ENCODE peak calls at places on chromosomes 11 and 22, in five cellular contexts. One of them, this sample, is unnamed.

GRCh38 chr11:28838741-28839140 is 730.6 kb downstream of the METTL15 start:
- DNase-seq in PC-9: no peak
- DNase-seq in RWPE2: no peak
- DNase-seq in Peyer's patch: no peak
- DNase-seq in fibroblast of lung: peak; percentile 73
- DNase-seq in this sample: no peak

GRCh38 chr22:23696326-23696851 is 5.6 kb downstream of the RGL4 start:
- DNase-seq in RWPE2: no peak
- DNase-seq in fibroblast of lung: peak; percentile 46
- DNase-seq in Peyer's patch: peak; percentile 91
- DNase-seq in PC-9: no peak
- DNase-seq in this sample: no peak

GRCh38 chr22:37551981-37552380 is 8.3 kb upstream of the CDC42EP1 start:
- DNase-seq in fibroblast of lung: no peak
- DNase-seq in Peyer's patch: no peak
- DNase-seq in PC-9: no peak
- DNase-seq in RWPE2: no peak
- DNase-seq in this sample: no peak

GRCh38 chr11:3994030-3994640 is 100.5 kb upstream of the RRM1 start:
- DNase-seq in RWPE2: no peak
- DNase-seq in PC-9: no peak
- DNase-seq in Peyer's patch: no peak
- DNase-seq in fibroblast of lung: peak; percentile 12
- DNase-seq in this sample: no peak

GRCh38 chr11:2305140-2305861 is 3.5 kb downstream of the TSPAN32 start:
- DNase-seq in RWPE2: peak; percentile 75
- DNase-seq in PC-9: no peak
- DNase-seq in fibroblast of lung: peak; percentile 50
- DNase-seq in Peyer's patch: peak; percentile 94
- DNase-seq in this sample: peak; percentile 84

GRCh38 chr22:47121791-47122190 is 359.3 kb downstream of the TBC1D22A start:
- DNase-seq in RWPE2: peak; percentile 41
- DNase-seq in Peyer's patch: no peak
- DNase-seq in PC-9: no peak
- DNase-seq in fibroblast of lung: no peak
- DNase-seq in this sample: peak; percentile 29

GRCh38 chr11:107576497-107577086 is 11.1 kb upstream of the ALKBH8 start:
- DNase-seq in Peyer's patch: peak; percentile 76
- DNase-seq in PC-9: no peak
- DNase-seq in RWPE2: no peak
- DNase-seq in fibroblast of lung: peak; percentile 23
- DNase-seq in this sample: peak; percentile 57

GRCh38 chr11:19410032-19410431 is 169.3 kb upstream of the E2F8 start:
- DNase-seq in PC-9: no peak
- DNase-seq in Peyer's patch: no peak
- DNase-seq in fibroblast of lung: no peak
- DNase-seq in RWPE2: no peak
- DNase-seq in this sample: no peak

GRCh38 chr11:62911137-62912130 is 9.7 kb downstream of the CHRM1 start:
- DNase-seq in RWPE2: no peak
- DNase-seq in Peyer's patch: no peak
- DNase-seq in fibroblast of lung: no peak
- DNase-seq in PC-9: no peak
- DNase-seq in this sample: no peak

GRCh38 chr11:74011360-74012071 is 2.6 kb upstream of the UCP3 start:
- DNase-seq in Peyer's patch: peak; percentile 45
- DNase-seq in PC-9: no peak
- DNase-seq in fibroblast of lung: no peak
- DNase-seq in RWPE2: no peak
- DNase-seq in this sample: no peak

GRCh38 chr22:22933100-22933806 is 45.6 kb downstream of the IGLL5 start:
- DNase-seq in PC-9: no peak
- DNase-seq in fibroblast of lung: no peak
- DNase-seq in RWPE2: no peak
- DNase-seq in Peyer's patch: no peak
- DNase-seq in this sample: no peak

GRCh38 chr11:116471608-116472007 is 301.2 kb downstream of the BUD13 start:
- DNase-seq in fibroblast of lung: peak; percentile 65
- DNase-seq in Peyer's patch: no peak
- DNase-seq in RWPE2: no peak
- DNase-seq in PC-9: no peak
- DNase-seq in this sample: no peak

GRCh38 chr11:16781821-16782220 is 43.4 kb downstream of the C11orf58 start:
- DNase-seq in RWPE2: no peak
- DNase-seq in Peyer's patch: no peak
- DNase-seq in PC-9: no peak
- DNase-seq in fibroblast of lung: no peak
- DNase-seq in this sample: no peak

GRCh38 chr22:30648825-30649224 is 13.2 kb downstream of the SLC35E4 start:
- DNase-seq in fibroblast of lung: no peak
- DNase-seq in Peyer's patch: no peak
- DNase-seq in PC-9: no peak
- DNase-seq in RWPE2: no peak
- DNase-seq in this sample: no peak

GRCh38 chr11:70771099-70771885 is 373.0 kb downstream of the CTTN start:
- DNase-seq in fibroblast of lung: no peak
- DNase-seq in RWPE2: no peak
- DNase-seq in PC-9: no peak
- DNase-seq in Peyer's patch: no peak
- DNase-seq in this sample: peak; percentile 29

GRCh38 chr11:26297179-26297970 is 34.6 kb upstream of the ANO3 start:
- DNase-seq in RWPE2: no peak
- DNase-seq in Peyer's patch: no peak
- DNase-seq in PC-9: peak; percentile 63
- DNase-seq in fibroblast of lung: peak; percentile 84
- DNase-seq in this sample: peak; percentile 36

GRCh38 chr22:37981282-37982011 is 2.9 kb downstream of the SOX10 start:
- DNase-seq in PC-9: no peak
- DNase-seq in Peyer's patch: peak; percentile 80
- DNase-seq in RWPE2: no peak
- DNase-seq in fibroblast of lung: no peak
- DNase-seq in this sample: no peak

GRCh38 chr11:84012171-84012826 is 726.1 kb upstream of the CCDC90B start:
- DNase-seq in fibroblast of lung: no peak
- DNase-seq in PC-9: no peak
- DNase-seq in Peyer's patch: no peak
- DNase-seq in RWPE2: no peak
- DNase-seq in this sample: no peak

GRCh38 chr11:61890536-61891330 is 612 bp downstream of the FADS3 start:
- DNase-seq in RWPE2: no peak
- DNase-seq in fibroblast of lung: peak; percentile 80
- DNase-seq in Peyer's patch: peak; percentile 71
- DNase-seq in PC-9: peak; percentile 69
- DNase-seq in this sample: peak; percentile 67

GRCh38 chr11:46309669-46310288 is 32.3 kb downstream of the CREB3L1 start:
- DNase-seq in PC-9: peak; percentile 78
- DNase-seq in Peyer's patch: no peak
- DNase-seq in RWPE2: peak; percentile 23
- DNase-seq in fibroblast of lung: no peak
- DNase-seq in this sample: peak; percentile 60

GRCh38 chr11:78261367-78261766 is 72.6 kb downstream of the USP35 start:
- DNase-seq in PC-9: no peak
- DNase-seq in fibroblast of lung: no peak
- DNase-seq in RWPE2: no peak
- DNase-seq in Peyer's patch: no peak
- DNase-seq in this sample: no peak

GRCh38 chr11:124837491-124837856 is 27.8 kb upstream of the ROBO3 start:
- DNase-seq in PC-9: peak; percentile 68
- DNase-seq in fibroblast of lung: peak; percentile 89
- DNase-seq in Peyer's patch: no peak
- DNase-seq in RWPE2: no peak
- DNase-seq in this sample: peak; percentile 76

GRCh38 chr11:8082391-8083087 is 1.5 kb downstream of the TUB start:
- DNase-seq in fibroblast of lung: no peak
- DNase-seq in RWPE2: no peak
- DNase-seq in PC-9: no peak
- DNase-seq in Peyer's patch: no peak
- DNase-seq in this sample: no peak

GRCh38 chr11:34650528-34650927 is 29.6 kb downstream of the EHF start:
- DNase-seq in RWPE2: no peak
- DNase-seq in PC-9: no peak
- DNase-seq in Peyer's patch: peak; percentile 73
- DNase-seq in fibroblast of lung: peak; percentile 90
- DNase-seq in this sample: no peak

GRCh38 chr11:43923327-43924111 is 18.9 kb upstream of the C11orf96 start:
- DNase-seq in Peyer's patch: peak; percentile 62
- DNase-seq in fibroblast of lung: peak; percentile 68
- DNase-seq in RWPE2: no peak
- DNase-seq in PC-9: no peak
- DNase-seq in this sample: peak; percentile 44

GRCh38 chr22:49348631-49349030 is 479.0 kb downstream of the BRD1 start:
- DNase-seq in fibroblast of lung: no peak
- DNase-seq in PC-9: no peak
- DNase-seq in Peyer's patch: peak; percentile 17
- DNase-seq in RWPE2: no peak
- DNase-seq in this sample: no peak

GRCh38 chr22:20406686-20407408 is 12.9 kb downstream of the ZNF74 start:
- DNase-seq in RWPE2: peak; percentile 41
- DNase-seq in PC-9: no peak
- DNase-seq in fibroblast of lung: no peak
- DNase-seq in Peyer's patch: peak; percentile 17
- DNase-seq in this sample: no peak

GRCh38 chr11:113817626-113818025 is 38.0 kb downstream of the CLDN25 start:
- DNase-seq in RWPE2: no peak
- DNase-seq in Peyer's patch: no peak
- DNase-seq in fibroblast of lung: no peak
- DNase-seq in PC-9: no peak
- DNase-seq in this sample: no peak

DNA sequence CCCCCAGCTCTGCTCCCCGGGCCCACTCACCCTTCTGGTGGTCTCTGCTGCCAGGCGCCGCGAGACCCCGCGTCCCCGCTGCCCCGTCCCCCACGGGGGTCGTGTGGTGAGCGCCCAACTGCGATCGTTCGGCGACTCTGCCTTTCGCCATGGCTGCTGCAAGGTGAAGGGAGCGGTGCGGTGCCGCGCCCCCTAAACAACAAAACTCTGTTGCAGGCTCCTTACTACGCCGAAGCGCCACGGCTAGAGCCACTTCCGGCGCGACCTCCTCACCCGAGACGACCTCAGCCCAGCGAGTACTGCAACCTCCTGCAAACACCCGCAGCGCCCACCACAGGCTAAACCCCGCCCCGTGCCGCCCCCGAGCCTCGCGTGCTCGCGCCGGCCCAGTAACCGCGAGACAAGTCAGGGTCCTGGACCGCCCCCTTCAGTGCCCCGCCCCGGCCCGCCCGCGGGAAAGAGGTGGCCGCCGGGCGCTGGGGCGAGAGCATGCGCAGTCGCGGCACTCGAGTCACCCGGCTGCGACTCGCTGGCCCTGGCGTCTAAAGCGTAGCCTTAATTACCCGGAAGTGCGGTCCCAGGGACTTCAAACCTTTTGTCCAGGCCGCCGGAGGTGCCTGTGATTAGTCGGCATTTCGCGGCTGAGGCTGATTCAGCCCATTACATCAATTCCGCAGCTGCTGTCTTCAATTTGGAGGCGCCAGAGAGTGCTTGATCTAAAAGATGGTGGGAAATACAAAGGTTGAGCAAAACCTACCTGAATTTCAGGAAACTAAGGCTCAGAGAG is at the start of gene TMEM41B:
- DNase-seq in PC-9: peak; percentile 92
- DNase-seq in fibroblast of lung: peak; percentile 99
- DNase-seq in RWPE2: peak; percentile 96
- DNase-seq in Peyer's patch: peak; percentile 99
- DNase-seq in this sample: peak; percentile 99
- TF ChIP-seq CTCF in PC-9: no peak
- TF ChIP-seq CTCF in fibroblast of lung: no peak
- TF ChIP-seq CTCF in RWPE2: no peak
- TF ChIP-seq CTCF in Peyer's patch: no peak
- TF ChIP-seq CTCF in this sample: peak; percentile 16

GRCh38 chr11:69008774-69009440 is 4.1 kb downstream of the MRGPRF start:
- DNase-seq in Peyer's patch: peak; percentile 85
- DNase-seq in fibroblast of lung: peak; percentile 99
- DNase-seq in PC-9: peak; percentile 93
- DNase-seq in RWPE2: peak; percentile 96
- DNase-seq in this sample: peak; percentile 93

GRCh38 chr11:69011624-69012091 is 1.4 kb downstream of the MRGPRF start:
- DNase-seq in PC-9: no peak
- DNase-seq in fibroblast of lung: no peak
- DNase-seq in RWPE2: no peak
- DNase-seq in Peyer's patch: no peak
- DNase-seq in this sample: no peak

GRCh38 chr11:69009441-69010211 is 3.4 kb downstream of the MRGPRF start:
- DNase-seq in PC-9: no peak
- DNase-seq in Peyer's patch: no peak
- DNase-seq in RWPE2: peak; percentile 41
- DNase-seq in fibroblast of lung: peak; percentile 16
- DNase-seq in this sample: peak; percentile 43

GRCh38 chr11:69010964-69011623 is 2.0 kb downstream of the MRGPRF start:
- DNase-seq in RWPE2: no peak
- DNase-seq in fibroblast of lung: peak; percentile 82
- DNase-seq in Peyer's patch: peak; percentile 75
- DNase-seq in PC-9: peak; percentile 46
- DNase-seq in this sample: no peak

GRCh38 chr11:69010361-69010891 is 2.6 kb downstream of the MRGPRF start:
- DNase-seq in fibroblast of lung: peak; percentile 16
- DNase-seq in PC-9: peak; percentile 58
- DNase-seq in RWPE2: no peak
- DNase-seq in Peyer's patch: no peak
- DNase-seq in this sample: no peak
- H3K4me3 ChIP-seq in fibroblast of lung: peak overlapping the region; percentile 89
- H3K4me3 ChIP-seq in PC-9: peak overlapping the region; percentile 41
- H3K4me3 ChIP-seq in RWPE2: no peak overlapping the region
- H3K4me3 ChIP-seq in Peyer's patch: peak overlapping the region; percentile 46
- H3K4me3 ChIP-seq in this sample: no peak overlapping the region

DNA sequence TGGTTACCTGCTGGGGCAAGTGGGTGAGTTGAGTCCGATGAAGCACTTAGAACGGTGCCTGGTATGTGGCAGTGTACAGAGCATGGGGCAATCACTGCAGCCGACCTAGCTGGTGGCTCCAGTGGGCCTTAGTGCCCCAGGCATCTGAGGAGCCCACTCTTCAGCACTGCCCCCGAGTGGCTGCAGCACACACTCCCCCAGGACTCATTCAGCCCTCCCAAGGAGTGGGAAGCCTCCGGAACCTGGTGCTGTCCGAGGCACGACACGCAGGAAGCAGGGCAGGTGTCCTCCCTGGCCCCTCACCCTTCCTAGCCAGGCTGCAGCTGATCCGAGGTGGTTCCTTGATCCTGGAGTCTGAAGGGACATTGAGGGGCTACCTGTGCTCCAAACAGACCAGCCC is 42.4 kb upstream of the PRODH start:
- DNase-seq in RWPE2: no peak
- DNase-seq in fibroblast of lung: no peak
- DNase-seq in Peyer's patch: no peak
- DNase-seq in PC-9: no peak
- DNase-seq in this sample: no peak
- H3K9me3 ChIP-seq in RWPE2: peaks cover 2% of the 10 kb centered on the region
- H3K9me3 ChIP-seq in fibroblast of lung: no peaks in the 10 kb centered on the region
- H3K9me3 ChIP-seq in Peyer's patch: no peaks in the 10 kb centered on the region
- H3K9me3 ChIP-seq in PC-9: no peaks in the 10 kb centered on the region
- H3K9me3 ChIP-seq in this sample: no peaks in the 10 kb centered on the region

DNA sequence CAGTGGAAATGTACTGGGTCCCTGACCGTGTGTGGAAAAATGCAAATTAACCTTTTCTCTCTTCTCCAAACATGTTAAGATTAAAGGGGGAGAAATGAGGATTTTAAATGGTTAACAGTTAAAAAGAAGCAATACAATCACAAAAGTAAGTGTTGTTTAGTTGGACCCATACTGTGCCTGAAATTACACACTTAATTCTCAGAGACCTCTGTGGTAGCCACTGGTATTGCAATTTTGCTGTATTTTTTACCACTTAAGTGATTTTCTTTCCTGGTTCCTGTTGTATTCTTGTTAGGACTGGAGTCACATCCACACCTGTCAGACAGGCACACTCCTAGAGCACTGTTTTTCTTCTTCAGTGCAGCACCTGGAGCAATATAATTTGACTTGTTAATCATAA is 179.6 kb upstream of the PDGFD start:
- DNase-seq in RWPE2: no peak
- DNase-seq in Peyer's patch: no peak
- DNase-seq in PC-9: no peak
- DNase-seq in fibroblast of lung: peak; percentile 6
- DNase-seq in this sample: peak; percentile 29
- TF ChIP-seq CTCF in RWPE2: peak; percentile 33
- TF ChIP-seq CTCF in Peyer's patch: peak; percentile 15
- TF ChIP-seq CTCF in PC-9: peak; percentile 63
- TF ChIP-seq CTCF in fibroblast of lung: peak; percentile 6
- TF ChIP-seq CTCF in this sample: peak; percentile 52